ENCODE peak calls at places on chromosomes 6 and 20, in nine cellular contexts. H is transverse colon, U is A549, Q is mammary epithelial cell, V is pancreas, F is heart left ventricle, P is esophagus squamous epithelium, Z is uterus, T is IMR-90. B is an unnamed sample.

GRCh38 chr20:45303586-45304463 is 2.8 kb upstream of the RBPJL start:
- DNase-seq in H (no peak), U (no peak), Q (no peak), V (peak; percentile 34), F (no peak), P (no peak), Z (no peak), T (no peak), B (no peak)

GRCh38 chr6:24006246-24006645 is 119.8 kb upstream of the NRSN1 start:
- DNase-seq in H (no peak), U (no peak), Q (no peak), V (no peak), F (no peak), P (no peak), Z (no peak), T (no peak), B (no peak)

GRCh38 chr6:16426241-16426640 is 187.9 kb downstream of the GMPR start:
- DNase-seq in H (no peak), U (no peak), Q (no peak), V (no peak), F (no peak), P (no peak), Z (no peak), T (no peak), B (no peak)

GRCh38 chr20:20450461-20451027 is 82.6 kb downstream of the INSM1 start:
- DNase-seq in H (no peak), U (no peak), Q (no peak), V (no peak), F (no peak), P (no peak), Z (no peak), T (no peak), B (no peak)

GRCh38 chr6:52505726-52506501 is 70.9 kb downstream of the TRAM2 start:
- DNase-seq in H (no peak), U (no peak), Q (no peak), V (no peak), F (no peak), P (no peak), Z (no peak), T (no peak), B (peak; percentile 53)

GRCh38 chr20:25042531-25043498 is 15.1 kb downstream of the ACSS1 start:
- DNase-seq in H (peak; percentile 45), U (no peak), Q (no peak), V (no peak), F (peak; percentile 84), P (peak; percentile 62), Z (no peak), T (no peak), B (peak; percentile 42)

GRCh38 chr20:49482621-49483017 is at the start of gene KCNB1:
- DNase-seq in H (peak; percentile 61), U (peak; percentile 36), Q (peak; percentile 6), V (peak; percentile 57), F (peak; percentile 77), P (no peak), Z (peak; percentile 82), T (peak; percentile 21), B (peak; percentile 69)

GRCh38 chr6:106173480-106173879 is 87.3 kb downstream of the PRDM1 start:
- DNase-seq in H (no peak), U (no peak), Q (no peak), V (no peak), F (no peak), P (no peak), Z (no peak), T (no peak), B (no peak)

GRCh38 chr6:161218222-161218621 is 55.6 kb downstream of the AGPAT4 start:
- DNase-seq in H (no peak), U (no peak), Q (no peak), V (no peak), F (no peak), P (no peak), Z (no peak), T (no peak), B (no peak)

GRCh38 chr20:1979116-1979778 is 14.6 kb downstream of the PDYN start:
- DNase-seq in H (no peak), U (no peak), Q (no peak), V (no peak), F (no peak), P (no peak), Z (no peak), T (no peak), B (no peak)

GRCh38 chr6:154433477-154434241 is 76.8 kb downstream of the CNKSR3 start:
- DNase-seq in H (no peak), U (no peak), Q (no peak), V (no peak), F (no peak), P (no peak), Z (no peak), T (no peak), B (no peak)

GRCh38 chr20:17860306-17861197 is 108.0 kb downstream of the SNX5 start:
- DNase-seq in H (no peak), U (no peak), Q (no peak), V (no peak), F (no peak), P (no peak), Z (no peak), T (no peak), B (no peak)

GRCh38 chr6:14968056-14968643 is 277.7 kb upstream of the JARID2 start:
- DNase-seq in H (no peak), U (no peak), Q (no peak), V (no peak), F (no peak), P (no peak), Z (no peak), T (no peak), B (no peak)

GRCh38 chr6:33592595-33593413 is 12.7 kb upstream of the BAK1 start:
- DNase-seq in H (peak; percentile 78), U (no peak), Q (no peak), V (no peak), F (no peak), P (no peak), Z (no peak), T (no peak), B (peak; percentile 41)

GRCh38 chr6:140912686-140913085 is 1220.0 kb upstream of the GJE1 start:
- DNase-seq in H (no peak), U (no peak), Q (no peak), V (no peak), F (no peak), P (no peak), Z (no peak), T (no peak), B (no peak)

GRCh38 chr6:140909620-140910019 is 1223.1 kb upstream of the GJE1 start:
- DNase-seq in H (no peak), U (no peak), Q (no peak), V (no peak), F (no peak), P (no peak), Z (no peak), T (peak; percentile 68), B (no peak)

GRCh38 chr6:140915001-140915950 is 1217.4 kb upstream of the GJE1 start:
- DNase-seq in H (no peak), U (no peak), Q (no peak), V (no peak), F (no peak), P (no peak), Z (no peak), T (no peak), B (no peak)
- TF ChIP-seq CTCF in H (no peak), U (no peak), Q (no peak), V (no peak), F (no peak), P (no peak), Z (no peak), T (no peak), B (no peak)

GRCh38 chr6:125195526-125195925 is 42.0 kb downstream of the TPD52L1 start:
- DNase-seq in H (no peak), U (no peak), Q (no peak), V (no peak), F (no peak), P (no peak), Z (no peak), T (no peak), B (no peak)
- H3K27ac ChIP-seq in H (no peak overlapping the region), U (peak overlapping the region; percentile 89), Q (no peak overlapping the region), V (no peak overlapping the region), F (no peak overlapping the region), P (no peak overlapping the region), Z (no peak overlapping the region), T (no peak overlapping the region), B (no peak overlapping the region)

GRCh38 chr6:128560966-128561365 is 40.6 kb upstream of the PTPRK start:
- DNase-seq in H (no peak), U (no peak), Q (no peak), V (no peak), F (no peak), P (no peak), Z (no peak), T (no peak), B (no peak)
- TF ChIP-seq CTCF in H (no peak), U (no peak), Q (no peak), V (no peak), F (no peak), P (no peak), Z (no peak), T (no peak), B (no peak)

GRCh38 chr6:7542065-7542877 is 800 bp downstream of the DSP start:
- DNase-seq in H (peak; percentile 34), U (peak; percentile 21), Q (no peak), V (peak; percentile 53), F (no peak), P (no peak), Z (no peak), T (no peak), B (peak; percentile 22)
- H3K27ac ChIP-seq in H (peak overlapping the region; percentile 88), U (peak overlapping the region; percentile 95), Q (peak overlapping the region; percentile 92), V (peak overlapping the region; percentile 95), F (peak overlapping the region; percentile 93), P (peak overlapping the region; percentile 98), Z (peak overlapping the region; percentile 18), T (peak overlapping the region; percentile 14), B (no peak overlapping the region)

GRCh38 chr20:58628491-58629212 is 22.4 kb upstream of the STX16 start:
- DNase-seq in H (no peak), U (no peak), Q (no peak), V (no peak), F (no peak), P (no peak), Z (no peak), T (no peak), B (no peak)
- TF ChIP-seq CTCF in H (no peak), U (no peak), Q (no peak), V (no peak), F (no peak), P (no peak), Z (no peak), T (no peak), B (no peak)

DNA sequence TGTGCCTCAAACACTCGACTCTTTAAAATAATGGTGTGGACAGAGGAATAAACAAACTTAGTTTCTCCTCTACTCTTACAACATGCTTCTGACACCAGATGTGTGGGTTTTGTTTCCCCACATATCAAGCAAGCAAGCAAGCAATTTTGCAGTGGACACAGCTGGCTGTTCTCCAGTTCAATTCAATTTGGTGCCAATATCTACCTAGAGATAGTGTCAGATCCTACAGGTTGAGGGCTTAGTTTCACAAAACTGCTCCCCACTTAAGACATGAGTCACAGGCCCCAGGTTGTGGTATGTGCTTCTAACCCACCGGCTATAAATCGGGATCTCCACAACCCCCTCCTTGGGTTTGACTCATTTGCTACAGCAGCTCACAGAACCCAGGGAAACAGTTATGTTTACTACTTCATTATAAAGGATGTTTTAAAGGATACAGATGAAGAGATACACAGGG is 131.4 kb upstream of the TRAF3IP2 start:
- DNase-seq in H (no peak), U (no peak), Q (peak; percentile 72), V (no peak), F (no peak), P (no peak), Z (no peak), T (peak; percentile 70), B (no peak)
- H3K27ac ChIP-seq in H (no peak overlapping the region), U (no peak overlapping the region), Q (no peak overlapping the region), V (no peak overlapping the region), F (no peak overlapping the region), P (no peak overlapping the region), Z (no peak overlapping the region), T (no peak overlapping the region), B (no peak overlapping the region)